ENCODE peak calls at places on chromosomes 3 and 15, in nine cellular contexts. One of them, this sample, is unnamed.
A peak's percentile ranks its signal among the peaks of the same experiment; 100 is the strongest.

GRCh38 chr15:65412556-65412955 is 10.2 kb downstream of the IGDCC4 start:
- DNase-seq in breast epithelium: no peak
- DNase-seq in stomach: no peak
- DNase-seq in uterus: no peak
- DNase-seq in suprapubic skin: no peak
- DNase-seq in heart left ventricle: no peak
- DNase-seq in IMR-90: no peak
- DNase-seq in HepG2: no peak
- DNase-seq in ovary: no peak
- DNase-seq in this sample: no peak

GRCh38 chr3:57758686-57759085 is 2.6 kb downstream of the SLMAP start:
- DNase-seq in breast epithelium: no peak
- DNase-seq in stomach: no peak
- DNase-seq in uterus: no peak
- DNase-seq in suprapubic skin: no peak
- DNase-seq in heart left ventricle: no peak
- DNase-seq in IMR-90: peak; percentile 39
- DNase-seq in HepG2: no peak
- DNase-seq in ovary: no peak
- DNase-seq in this sample: no peak

GRCh38 chr15:75831806-75832102 is 11.5 kb upstream of the UBE2Q2 start:
- DNase-seq in breast epithelium: no peak
- DNase-seq in stomach: no peak
- DNase-seq in uterus: no peak
- DNase-seq in suprapubic skin: no peak
- DNase-seq in heart left ventricle: no peak
- DNase-seq in IMR-90: no peak
- DNase-seq in HepG2: no peak
- DNase-seq in ovary: no peak
- DNase-seq in this sample: no peak

GRCh38 chr3:182389041-182389815 is 404.1 kb upstream of the ATP11B start:
- DNase-seq in breast epithelium: no peak
- DNase-seq in stomach: peak; percentile 56
- DNase-seq in uterus: no peak
- DNase-seq in suprapubic skin: no peak
- DNase-seq in heart left ventricle: no peak
- DNase-seq in IMR-90: no peak
- DNase-seq in HepG2: no peak
- DNase-seq in ovary: no peak
- DNase-seq in this sample: no peak

GRCh38 chr3:123152656-123153055 is 49.1 kb upstream of the SEC22A start:
- DNase-seq in breast epithelium: no peak
- DNase-seq in stomach: no peak
- DNase-seq in uterus: no peak
- DNase-seq in suprapubic skin: no peak
- DNase-seq in heart left ventricle: no peak
- DNase-seq in IMR-90: no peak
- DNase-seq in HepG2: no peak
- DNase-seq in ovary: no peak
- DNase-seq in this sample: no peak

GRCh38 chr3:196931828-196932587 is 10.3 kb downstream of the NCBP2 start:
- DNase-seq in breast epithelium: no peak
- DNase-seq in stomach: no peak
- DNase-seq in uterus: no peak
- DNase-seq in suprapubic skin: no peak
- DNase-seq in heart left ventricle: no peak
- DNase-seq in IMR-90: no peak
- DNase-seq in HepG2: no peak
- DNase-seq in ovary: no peak
- DNase-seq in this sample: no peak

GRCh38 chr3:169575381-169575780 is 88.1 kb downstream of the MECOM start:
- DNase-seq in breast epithelium: no peak
- DNase-seq in stomach: peak; percentile 26
- DNase-seq in uterus: no peak
- DNase-seq in suprapubic skin: no peak
- DNase-seq in heart left ventricle: no peak
- DNase-seq in IMR-90: peak; percentile 45
- DNase-seq in HepG2: no peak
- DNase-seq in ovary: no peak
- DNase-seq in this sample: no peak

GRCh38 chr3:39107874-39108308 is 411 bp downstream of the TTC21A start:
- DNase-seq in breast epithelium: no peak
- DNase-seq in stomach: no peak
- DNase-seq in uterus: no peak
- DNase-seq in suprapubic skin: no peak
- DNase-seq in heart left ventricle: no peak
- DNase-seq in IMR-90: peak; percentile 23
- DNase-seq in HepG2: no peak
- DNase-seq in ovary: no peak
- DNase-seq in this sample: no peak

GRCh38 chr3:150240891-150241290 is 167.2 kb upstream of the TSC22D2 start:
- DNase-seq in breast epithelium: no peak
- DNase-seq in stomach: no peak
- DNase-seq in uterus: no peak
- DNase-seq in suprapubic skin: no peak
- DNase-seq in heart left ventricle: no peak
- DNase-seq in IMR-90: no peak
- DNase-seq in HepG2: no peak
- DNase-seq in ovary: no peak
- DNase-seq in this sample: no peak

GRCh38 chr3:59816312-59816711 is 766.5 kb upstream of the CFAP20DC start:
- DNase-seq in breast epithelium: no peak
- DNase-seq in stomach: no peak
- DNase-seq in uterus: no peak
- DNase-seq in suprapubic skin: no peak
- DNase-seq in heart left ventricle: no peak
- DNase-seq in IMR-90: no peak
- DNase-seq in HepG2: no peak
- DNase-seq in ovary: no peak
- DNase-seq in this sample: no peak

GRCh38 chr3:126932188-126932931 is 50.6 kb upstream of the PLXNA1 start:
- DNase-seq in breast epithelium: peak; percentile 48
- DNase-seq in stomach: no peak
- DNase-seq in uterus: no peak
- DNase-seq in suprapubic skin: no peak
- DNase-seq in heart left ventricle: no peak
- DNase-seq in IMR-90: peak; percentile 75
- DNase-seq in HepG2: no peak
- DNase-seq in ovary: no peak
- DNase-seq in this sample: peak; percentile 43

GRCh38 chr3:43132883-43133743 is 27.2 kb upstream of the POMGNT2 start:
- DNase-seq in breast epithelium: no peak
- DNase-seq in stomach: no peak
- DNase-seq in uterus: peak; percentile 76
- DNase-seq in suprapubic skin: no peak
- DNase-seq in heart left ventricle: no peak
- DNase-seq in IMR-90: no peak
- DNase-seq in HepG2: no peak
- DNase-seq in ovary: peak; percentile 44
- DNase-seq in this sample: no peak

GRCh38 chr3:138578141-138578540 is 15.9 kb downstream of the CEP70 start:
- DNase-seq in breast epithelium: no peak
- DNase-seq in stomach: no peak
- DNase-seq in uterus: no peak
- DNase-seq in suprapubic skin: no peak
- DNase-seq in heart left ventricle: no peak
- DNase-seq in IMR-90: no peak
- DNase-seq in HepG2: no peak
- DNase-seq in ovary: no peak
- DNase-seq in this sample: no peak

GRCh38 chr15:79675982-79676381 is 220.8 kb downstream of the MTHFS start:
- DNase-seq in breast epithelium: no peak
- DNase-seq in stomach: no peak
- DNase-seq in uterus: no peak
- DNase-seq in suprapubic skin: no peak
- DNase-seq in heart left ventricle: no peak
- DNase-seq in IMR-90: no peak
- DNase-seq in HepG2: no peak
- DNase-seq in ovary: no peak
- DNase-seq in this sample: no peak

GRCh38 chr3:50610181-50610971 is 1.2 kb downstream of the CISH start:
- DNase-seq in breast epithelium: no peak
- DNase-seq in stomach: peak; percentile 84
- DNase-seq in uterus: no peak
- DNase-seq in suprapubic skin: no peak
- DNase-seq in heart left ventricle: peak; percentile 39
- DNase-seq in IMR-90: no peak
- DNase-seq in HepG2: no peak
- DNase-seq in ovary: peak; percentile 69
- DNase-seq in this sample: no peak
- H3K4me1 ChIP-seq in breast epithelium: peaks cover 20% of the 10 kb centered on the region
- H3K4me1 ChIP-seq in stomach: peaks cover 45% of the 10 kb centered on the region
- H3K4me1 ChIP-seq in uterus: no peaks in the 10 kb centered on the region
- H3K4me1 ChIP-seq in suprapubic skin: peaks cover 81% of the 10 kb centered on the region
- H3K4me1 ChIP-seq in heart left ventricle: peaks cover 9% of the 10 kb centered on the region
- H3K4me1 ChIP-seq in IMR-90: peaks cover 4% of the 10 kb centered on the region
- H3K4me1 ChIP-seq in HepG2: peaks cover 47% of the 10 kb centered on the region
- H3K4me1 ChIP-seq in ovary: peaks cover 36% of the 10 kb centered on the region
- H3K4me1 ChIP-seq in this sample: peaks cover 2% of the 10 kb centered on the region

DNA sequence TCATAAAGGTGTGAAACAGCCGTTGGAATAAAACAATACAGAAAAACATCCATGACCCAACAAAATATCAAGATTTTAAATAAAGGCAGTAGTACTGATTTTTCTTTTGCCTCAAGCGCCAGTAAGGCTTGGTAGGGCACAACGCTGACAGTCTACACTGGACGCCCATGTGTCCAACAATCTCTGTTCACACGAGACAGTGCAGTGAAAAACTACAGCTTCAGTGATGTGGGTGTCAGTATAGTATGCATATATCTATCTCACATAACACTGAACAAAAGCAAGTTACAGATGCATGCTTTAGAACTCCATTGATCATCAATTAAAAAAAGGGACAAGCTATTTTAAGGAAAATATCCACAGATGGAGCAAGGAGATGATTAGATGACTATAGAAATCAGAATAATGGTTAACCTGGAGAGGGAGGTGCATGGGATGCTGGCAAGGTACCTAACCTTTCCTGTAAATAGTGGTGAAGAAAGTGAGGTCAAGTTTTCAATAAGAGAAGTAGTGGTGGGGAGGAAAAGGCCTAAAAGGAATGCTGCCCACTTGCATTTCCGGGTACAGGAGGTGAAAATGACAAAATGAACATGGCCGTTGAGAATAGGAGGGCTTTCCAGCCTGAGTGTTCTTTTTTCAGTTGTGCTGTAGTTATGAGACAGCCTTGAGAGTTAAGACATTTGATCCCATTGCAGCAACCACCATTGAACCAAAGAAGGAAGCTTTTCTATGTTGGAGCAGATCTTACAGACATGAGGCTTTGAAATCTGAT is 42.7 kb downstream of the CTNNB1 start:
- DNase-seq in breast epithelium: no peak
- DNase-seq in stomach: no peak
- DNase-seq in uterus: no peak
- DNase-seq in suprapubic skin: no peak
- DNase-seq in heart left ventricle: no peak
- DNase-seq in IMR-90: no peak
- DNase-seq in HepG2: no peak
- DNase-seq in ovary: no peak
- DNase-seq in this sample: no peak
- TF ChIP-seq POLR2A in breast epithelium: no peak
- TF ChIP-seq POLR2A in stomach: no peak
- TF ChIP-seq POLR2A in uterus: no peak
- TF ChIP-seq POLR2A in suprapubic skin: no peak
- TF ChIP-seq POLR2A in heart left ventricle: no peak
- TF ChIP-seq POLR2A in IMR-90: no peak
- TF ChIP-seq POLR2A in HepG2: no peak
- TF ChIP-seq POLR2A in ovary: no peak
- TF ChIP-seq POLR2A in this sample: no peak

GRCh38 chr15:55283295-55284147 is 6.1 kb downstream of the RAB27A start:
- DNase-seq in breast epithelium: no peak
- DNase-seq in stomach: peak; percentile 69
- DNase-seq in uterus: no peak
- DNase-seq in suprapubic skin: no peak
- DNase-seq in heart left ventricle: no peak
- DNase-seq in IMR-90: no peak
- DNase-seq in HepG2: no peak
- DNase-seq in ovary: no peak
- DNase-seq in this sample: no peak

GRCh38 chr15:55284461-55284860 is 5.2 kb downstream of the RAB27A start:
- DNase-seq in breast epithelium: no peak
- DNase-seq in stomach: no peak
- DNase-seq in uterus: no peak
- DNase-seq in suprapubic skin: no peak
- DNase-seq in heart left ventricle: no peak
- DNase-seq in IMR-90: no peak
- DNase-seq in HepG2: no peak
- DNase-seq in ovary: no peak
- DNase-seq in this sample: no peak

GRCh38 chr15:55281517-55282227 is 7.9 kb downstream of the RAB27A start:
- DNase-seq in breast epithelium: no peak
- DNase-seq in stomach: no peak
- DNase-seq in uterus: no peak
- DNase-seq in suprapubic skin: no peak
- DNase-seq in heart left ventricle: no peak
- DNase-seq in IMR-90: no peak
- DNase-seq in HepG2: no peak
- DNase-seq in ovary: no peak
- DNase-seq in this sample: no peak

GRCh38 chr15:55279746-55280351 is 9.8 kb downstream of the RAB27A start:
- DNase-seq in breast epithelium: no peak
- DNase-seq in stomach: no peak
- DNase-seq in uterus: no peak
- DNase-seq in suprapubic skin: no peak
- DNase-seq in heart left ventricle: no peak
- DNase-seq in IMR-90: peak; percentile 95
- DNase-seq in HepG2: peak; percentile 62
- DNase-seq in ovary: no peak
- DNase-seq in this sample: no peak

DNA sequence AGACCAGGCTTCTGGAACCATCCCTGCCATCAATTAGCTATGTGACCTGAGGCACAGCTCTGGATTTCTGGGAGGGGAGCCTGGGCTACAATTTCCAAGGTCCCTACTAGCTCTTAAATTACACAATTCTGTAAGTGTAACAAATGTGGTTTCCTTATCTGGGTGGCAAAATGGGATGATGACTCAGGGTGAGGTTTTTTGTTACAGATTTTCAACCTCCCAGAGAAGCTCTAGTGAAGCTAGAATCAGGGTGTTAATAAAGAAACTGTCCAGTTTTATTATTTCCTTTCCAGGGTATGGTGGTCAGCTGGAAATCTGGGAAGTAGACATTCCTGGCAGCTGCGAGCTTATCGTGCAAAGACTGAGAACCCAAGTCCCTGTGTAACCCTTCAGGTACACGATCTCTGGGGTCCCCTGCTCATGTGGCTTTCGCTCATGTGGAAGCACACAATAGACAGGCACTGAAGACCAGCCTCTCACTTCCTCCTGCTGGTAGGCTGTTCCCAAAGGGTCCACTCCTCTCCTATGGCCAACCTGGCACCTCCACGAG is 7.3 kb downstream of the RAB27A start:
- DNase-seq in breast epithelium: no peak
- DNase-seq in stomach: no peak
- DNase-seq in uterus: no peak
- DNase-seq in suprapubic skin: no peak
- DNase-seq in heart left ventricle: no peak
- DNase-seq in IMR-90: peak; percentile 84
- DNase-seq in HepG2: no peak
- DNase-seq in ovary: no peak
- DNase-seq in this sample: no peak
- H3K4me1 ChIP-seq in breast epithelium: no peaks in the 10 kb centered on the region
- H3K4me1 ChIP-seq in stomach: peaks cover 49% of the 10 kb centered on the region
- H3K4me1 ChIP-seq in uterus: no peaks in the 10 kb centered on the region
- H3K4me1 ChIP-seq in suprapubic skin: peaks cover 10% of the 10 kb centered on the region
- H3K4me1 ChIP-seq in heart left ventricle: no peaks in the 10 kb centered on the region
- H3K4me1 ChIP-seq in IMR-90: peaks cover 13% of the 10 kb centered on the region
- H3K4me1 ChIP-seq in HepG2: peaks cover 12% of the 10 kb centered on the region
- H3K4me1 ChIP-seq in ovary: no peaks in the 10 kb centered on the region
- H3K4me1 ChIP-seq in this sample: peaks cover 8% of the 10 kb centered on the region

GRCh38 chr15:101042320-101042719 is 123.2 kb downstream of the LRRK1 start:
- DNase-seq in breast epithelium: no peak
- DNase-seq in stomach: peak; percentile 8
- DNase-seq in uterus: peak; percentile 11
- DNase-seq in suprapubic skin: peak; percentile 51
- DNase-seq in heart left ventricle: no peak
- DNase-seq in IMR-90: no peak
- DNase-seq in HepG2: no peak
- DNase-seq in ovary: peak; percentile 19
- DNase-seq in this sample: no peak
- TF ChIP-seq POLR2A in breast epithelium: no peak
- TF ChIP-seq POLR2A in stomach: no peak
- TF ChIP-seq POLR2A in uterus: no peak
- TF ChIP-seq POLR2A in suprapubic skin: no peak
- TF ChIP-seq POLR2A in heart left ventricle: no peak
- TF ChIP-seq POLR2A in IMR-90: no peak
- TF ChIP-seq POLR2A in HepG2: no peak
- TF ChIP-seq POLR2A in ovary: no peak
- TF ChIP-seq POLR2A in this sample: no peak

This sample was measured in prostate gland.